ENCODE peak calls at places on chromosomes 3 and 15, in five cellular contexts. V is lower lobe of right lung, L is progenitor cell of endocrine pancreas, U is left colon, H is HuH-7. Z is an unnamed sample.

GRCh38 chr3:109887293-109887692 is 549.9 kb upstream of the DPPA4 start:
- DNase-seq in V (no peak), L (no peak), U (no peak), H (no peak), Z (no peak)

GRCh38 chr15:95017950-95018349 is 786.6 kb downstream of the MCTP2 start:
- DNase-seq in V (peak), L (no peak), U (no peak), H (no peak), Z (peak)

GRCh38 chr15:34993877-34994276 is 5.8 kb upstream of the ZNF770 start:
- DNase-seq in V (no peak), L (no peak), U (no peak), H (no peak), Z (no peak)

GRCh38 chr3:107650788-107651187 is 128.0 kb downstream of the BBX start:
- DNase-seq in V (no peak), L (no peak), U (no peak), H (no peak), Z (no peak)

GRCh38 chr15:62549345-62549970 is 384.4 kb upstream of the C2CD4B start:
- DNase-seq in V (no peak), L (no peak), U (no peak), H (peak), Z (no peak)

GRCh38 chr3:30518872-30519271 is 87.5 kb upstream of the TGFBR2 start:
- DNase-seq in V (no peak), L (no peak), U (no peak), H (no peak), Z (no peak)

GRCh38 chr3:69051796-69052566 is at the start of gene TMF1:
- DNase-seq in V (peak), L (peak), U (peak), H (peak), Z (peak)

GRCh38 chr3:9770276-9770812 is 597 bp upstream of the CAMK1 start:
- DNase-seq in V (peak), L (no peak), U (peak), H (peak), Z (no peak)

GRCh38 chr15:73809728-73810501 is 56.8 kb upstream of the INSYN1 start:
- DNase-seq in V (no peak), L (no peak), U (no peak), H (no peak), Z (peak)

GRCh38 chr15:67186226-67186649 is 68.2 kb downstream of the AAGAB start:
- DNase-seq in V (no peak), L (no peak), U (no peak), H (no peak), Z (no peak)

GRCh38 chr15:96334705-96335428 is 4.4 kb downstream of the NR2F2 start:
- DNase-seq in V (no peak), L (no peak), U (no peak), H (peak), Z (no peak)

GRCh38 chr15:91192285-91193058 is 92.4 kb downstream of the SV2B start:
- DNase-seq in V (no peak), L (no peak), U (no peak), H (no peak), Z (no peak)

GRCh38 chr3:54777141-54777540 is 150.7 kb downstream of the LRTM1 start:
- DNase-seq in V (no peak), L (no peak), U (no peak), H (no peak), Z (no peak)

GRCh38 chr15:28947241-28947674 is 61.5 kb downstream of the APBA2 start:
- DNase-seq in V (no peak), L (no peak), U (no peak), H (no peak), Z (peak)

GRCh38 chr3:125310623-125311076 is 64.5 kb downstream of the ZNF148 start:
- DNase-seq in V (no peak), L (no peak), U (peak), H (peak), Z (no peak)

GRCh38 chr3:64300790-64301423 is 75.6 kb upstream of the PRICKLE2 start:
- DNase-seq in V (no peak), L (no peak), U (no peak), H (no peak), Z (no peak)

GRCh38 chr3:31959951-31960792 is 20.9 kb downstream of the OSBPL10 start:
- DNase-seq in V (no peak), L (no peak), U (no peak), H (no peak), Z (no peak)

GRCh38 chr3:118884748-118885206 is 149.9 kb downstream of the IGSF11 start:
- DNase-seq in V (peak), L (peak), U (peak), H (peak), Z (peak)

GRCh38 chr3:143820466-143821221 is 27.6 kb downstream of the SLC9A9 start:
- DNase-seq in V (no peak), L (no peak), U (peak), H (no peak), Z (no peak)

GRCh38 chr15:80984856-80985255 is 4.8 kb downstream of the MESD start:
- DNase-seq in V (no peak), L (no peak), U (no peak), H (no peak), Z (no peak)

GRCh38 chr3:49718419-49719213 is 868 bp downstream of the AMIGO3 start:
- DNase-seq in V (no peak), L (peak), U (no peak), H (no peak), Z (peak)

GRCh38 chr3:128616516-128617269 is 33.9 kb downstream of the RPN1 start:
- DNase-seq in V (no peak), L (no peak), U (no peak), H (no peak), Z (peak)

GRCh38 chr3:154745925-154746324 is 315.9 kb upstream of the GPR149 start:
- DNase-seq in V (no peak), L (no peak), U (no peak), H (no peak), Z (no peak)

Z was measured in spleen.